ENCODE peak calls at places on chromosomes 4 and X, in eight cellular contexts. Q is SW480; U is right lobe of liver; Y is natural killer cell treated with Interleukin-12 subunit alpha and Interleukin-12 subunit beta and Interleukin-15 and Interleukin-18, amount 100 ng/mL, for 72 hours; I is stimulated activated CD4-positive, alpha-beta T cell treated with anti-CD3 and anti-CD28 coated beads, Interleukin-2, amount 100 ng/mL, for 24 hours; G is adipocyte; M is stimulated activated CD8-positive, alpha-beta memory T cell treated with anti-CD3 and anti-CD28 coated beads, Interleukin-15, amount 100 ng/mL, for 24 hours; Z is cerebellum. F is an unnamed sample.

GRCh38 chr4:25771672-25772071 is 91.1 kb downstream of the SEL1L3 start:
- DNase-seq in Y (no peak), U (no peak), G (no peak), Q (no peak), Z (no peak), I (no peak), M (no peak), F (no peak)

GRCh38 chrX:70079870-70080269 is 17.6 kb downstream of the OTUD6A start:
- DNase-seq in I (no peak), U (no peak), G (no peak), Y (no peak), M (no peak), Q (no peak), Z (no peak), F (no peak)

GRCh38 chrX:82528525-82528924 is 979.6 kb upstream of the POU3F4 start:
- DNase-seq in I (no peak), G (no peak), Q (no peak), Z (no peak), U (no peak), Y (no peak), M (no peak), F (no peak)

GRCh38 chrX:20515841-20516461 is 249.2 kb upstream of the RPS6KA3 start:
- DNase-seq in Z (no peak), I (peak), G (peak), M (no peak), Y (peak), U (no peak), Q (peak), F (no peak)

GRCh38 chr4:137703225-137703624 is 170.9 kb upstream of the PCDH18 start:
- DNase-seq in M (no peak), U (no peak), Y (no peak), Q (no peak), G (no peak), Z (no peak), I (no peak), F (no peak)

GRCh38 chr4:108796173-108796572 is 33.3 kb upstream of the ETNPPL start:
- DNase-seq in M (no peak), G (no peak), Q (no peak), Z (no peak), Y (no peak), U (no peak), I (no peak), F (no peak)

GRCh38 chrX:47080915-47081236 is 2.6 kb downstream of the RGN start:
- DNase-seq in M (no peak), I (no peak), U (no peak), Y (no peak), G (no peak), Q (no peak), Z (no peak), F (no peak)

GRCh38 chr4:6471303-6472007 is 959 bp downstream of the PPP2R2C start:
- DNase-seq in Y (no peak), U (no peak), I (no peak), Q (no peak), M (no peak), G (peak), Z (no peak), F (no peak)

GRCh38 chr4:142777045-142777743 is 68.9 kb downstream of the INPP4B start:
- DNase-seq in Q (peak), U (no peak), G (peak), Z (no peak), Y (no peak), I (no peak), M (no peak), F (no peak)